ENCODE peak calls at places on chromosomes 1 and 21, in ten cellular contexts. E is Panc1, W is endothelial cell of umbilical vein, R is K562, Y is SK-N-SH, N is HCT116, A is breast epithelium, T is suprapubic skin, G is HL-60, D is upper lobe of left lung. L is an unnamed sample.
A peak's percentile ranks its signal among the peaks of the same experiment; 100 is the strongest.

GRCh38 chr21:15241997-15242767 is 177.4 kb upstream of the NRIP1 start:
- DNase-seq in Y (no peak), A (no peak), E (no peak), W (peak; percentile 15), T (no peak), D (no peak), R (no peak), G (no peak), N (no peak), L (no peak)

GRCh38 chr21:21163904-21164303 is 165.7 kb downstream of the NCAM2 start:
- DNase-seq in E (peak; percentile 25), T (no peak), D (peak; percentile 28), N (peak; percentile 7), R (peak; percentile 48), Y (peak; percentile 50), G (peak; percentile 5), A (no peak), W (peak; percentile 52), L (no peak)

GRCh38 chr1:235759336-235759735 is 107.4 kb downstream of the LYST start:
- DNase-seq in R (no peak), Y (no peak), G (no peak), E (no peak), D (no peak), N (no peak), T (no peak), W (no peak), A (no peak), L (no peak)

GRCh38 chr1:9881838-9882249 is 28.2 kb downstream of the CTNNBIP1 start:
- DNase-seq in G (no peak), Y (no peak), N (no peak), E (no peak), A (no peak), D (no peak), W (no peak), R (no peak), T (no peak), L (no peak)

GRCh38 chr1:172999349-172999748 is 51.4 kb downstream of the TNFSF18 start:
- DNase-seq in T (no peak), N (no peak), W (no peak), Y (no peak), A (no peak), E (no peak), G (no peak), R (no peak), D (no peak), L (no peak)

GRCh38 chr1:11898831-11899467 is 27.3 kb downstream of the KIAA2013 start:
- DNase-seq in Y (no peak), T (no peak), W (no peak), D (no peak), N (no peak), R (no peak), E (no peak), A (no peak), G (no peak), L (no peak)

GRCh38 chr1:204343850-204344249 is 15.9 kb downstream of the PLEKHA6 start:
- DNase-seq in T (no peak), A (no peak), Y (no peak), D (no peak), G (no peak), N (no peak), R (no peak), E (no peak), W (no peak), L (no peak)

GRCh38 chr1:53629101-53629691 is 109.8 kb downstream of the GLIS1 start:
- DNase-seq in W (no peak), T (peak; percentile 56), A (peak; percentile 33), R (no peak), E (no peak), Y (peak; percentile 73), D (no peak), G (no peak), N (no peak), L (peak; percentile 87)

GRCh38 chr1:84603941-84604830 is 29.9 kb upstream of the CTBS start:
- DNase-seq in Y (no peak), T (no peak), A (peak; percentile 65), R (peak; percentile 32), N (peak; percentile 73), D (no peak), W (peak; percentile 91), G (no peak), E (peak; percentile 97), L (peak; percentile 88)

GRCh38 chr1:160674415-160674814 is 27.6 kb upstream of the SLAMF1 start:
- DNase-seq in N (no peak), D (no peak), E (no peak), W (no peak), A (no peak), R (no peak), T (no peak), Y (no peak), G (no peak), L (no peak)

DNA sequence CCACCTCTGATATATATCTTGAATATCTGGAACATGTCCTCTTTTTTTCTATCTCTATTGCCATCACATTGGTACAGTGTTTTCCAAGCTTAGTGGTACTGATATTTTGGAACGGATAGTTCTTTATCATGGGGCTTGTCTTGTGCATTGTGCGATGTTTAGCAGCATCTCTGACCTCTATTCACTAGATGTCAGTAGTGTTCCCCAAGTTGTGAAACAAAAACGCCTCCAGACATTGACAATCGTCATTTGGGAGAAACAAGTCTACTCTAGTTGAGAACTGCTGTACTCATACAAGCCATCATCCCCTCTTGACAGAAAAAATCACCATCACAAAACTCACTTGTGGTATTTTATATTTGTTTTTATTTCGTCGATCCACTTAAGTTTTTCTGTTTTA is 79.7 kb upstream of the CHODL start:
- DNase-seq in E (no peak), D (no peak), Y (no peak), A (no peak), W (no peak), R (no peak), N (no peak), G (no peak), T (no peak), L (no peak)
- TF ChIP-seq CTCF in E (no peak), D (no peak), Y (no peak), A (no peak), W (no peak), R (no peak), N (no peak), G (no peak), T (no peak), L (no peak)

GRCh38 chr21:37060296-37060695 is 12.6 kb downstream of the PIGP start:
- DNase-seq in A (no peak), N (peak; percentile 82), G (no peak), T (no peak), W (peak; percentile 77), Y (peak; percentile 45), E (peak; percentile 83), D (peak; percentile 75), R (no peak), L (no peak)

GRCh38 chr21:37063433-37063832 is 9.4 kb downstream of the PIGP start:
- DNase-seq in G (no peak), D (no peak), E (no peak), T (no peak), W (no peak), Y (peak; percentile 62), N (no peak), R (no peak), A (no peak), L (no peak)

GRCh38 chr21:37061926-37062591 is 10.8 kb downstream of the PIGP start:
- DNase-seq in Y (no peak), T (no peak), N (no peak), W (no peak), D (no peak), R (no peak), A (no peak), G (no peak), E (no peak), L (no peak)

GRCh38 chr21:37064841-37065240 is 8.0 kb downstream of the PIGP start:
- DNase-seq in D (no peak), G (no peak), W (no peak), R (no peak), Y (no peak), T (no peak), E (no peak), N (no peak), A (no peak), L (no peak)

GRCh38 chr21:37062592-37062933 is 10.3 kb downstream of the PIGP start:
- DNase-seq in R (no peak), G (no peak), E (no peak), D (no peak), Y (no peak), T (no peak), N (no peak), W (no peak), A (no peak), L (no peak)
- TF ChIP-seq POLR2AphosphoS5 in R (no peak), G (no peak), E (no peak), D (no peak), Y (no peak), T (no peak), N (no peak), W (no peak), A (no peak), L (no peak)

DNA sequence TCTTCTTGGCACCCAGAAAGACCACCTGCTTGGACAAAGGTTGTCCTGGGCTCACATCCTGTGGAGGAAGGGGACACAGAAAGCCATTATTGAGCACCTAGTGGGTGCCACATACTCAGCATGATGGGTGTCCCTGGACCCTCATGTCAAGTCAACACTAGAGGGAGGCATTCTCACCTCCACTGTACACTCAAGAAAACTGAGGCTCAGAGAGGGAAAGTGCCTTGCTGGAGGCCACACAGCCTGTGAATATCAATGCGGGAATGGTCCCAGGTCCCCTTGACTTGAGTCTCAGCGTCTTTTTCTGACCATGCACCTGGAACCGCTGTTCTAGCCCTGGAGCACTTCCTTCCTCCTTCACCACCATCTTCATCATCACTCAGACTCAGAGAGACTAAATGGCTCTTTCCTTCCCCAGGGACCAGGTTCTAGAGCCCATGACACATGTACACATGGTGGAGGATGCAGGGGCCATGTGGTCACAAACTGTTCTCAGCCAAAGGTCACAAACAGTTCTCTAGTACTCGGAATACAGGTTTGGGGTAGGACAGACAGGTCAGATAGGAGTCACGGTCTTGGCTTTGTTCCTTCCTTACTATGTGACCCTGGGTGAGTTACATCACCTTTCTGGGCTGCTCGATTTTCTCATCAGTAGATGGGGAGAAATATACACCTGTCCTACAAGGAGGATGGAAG is 89.2 kb upstream of the WNT4 start:
- DNase-seq in A (no peak), D (no peak), W (no peak), G (no peak), T (no peak), Y (no peak), R (peak; percentile 29), E (no peak), N (no peak), L (no peak)
- TF ChIP-seq CTCF in A (no peak), D (no peak), W (no peak), G (no peak), T (no peak), Y (no peak), R (peak; percentile 46), E (no peak), N (peak; percentile 22), L (no peak)

DNA sequence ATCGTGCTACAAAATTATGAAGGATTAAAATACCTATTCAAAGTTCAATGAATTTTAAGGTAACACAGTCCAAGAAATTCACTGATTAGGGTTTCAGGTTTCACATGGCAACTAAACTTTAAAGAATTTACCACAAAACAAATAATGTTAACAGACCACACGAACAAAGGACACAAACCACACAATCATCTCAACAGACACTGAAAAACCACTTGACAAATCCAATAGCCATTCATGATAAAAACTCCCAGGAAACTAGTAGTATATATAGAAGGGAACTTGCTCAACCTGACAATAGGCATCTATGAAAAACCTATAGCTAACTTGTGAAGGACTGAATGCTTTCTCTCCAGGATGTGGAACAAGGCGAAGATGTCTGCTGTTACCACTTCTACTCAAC is 21.1 kb upstream of the SH2D5 start:
- DNase-seq in E (no peak), N (no peak), W (no peak), A (no peak), R (no peak), T (no peak), G (no peak), D (no peak), Y (no peak), L (no peak)
- TF ChIP-seq POLR2AphosphoS5 in E (no peak), N (no peak), W (no peak), A (no peak), R (no peak), T (no peak), G (no peak), D (no peak), Y (no peak), L (no peak)